ENCODE peak calls at places on chromosome 4, in five cellular contexts. P is left ventricle myocardium inferior; H is pancreas; A is CD4-positive, CD25-positive, alpha-beta regulatory T cell; C is SK-N-SH. Y is an unnamed sample.

GRCh38 chr4:31918891-31919290 is 1198.7 kb downstream of the PCDH7 start:
- DNase-seq in C (no peak), H (no peak), A (no peak), P (no peak), Y (no peak)

GRCh38 chr4:95124906-95125504 is 367.2 kb downstream of the BMPR1B start:
- DNase-seq in C (peak; percentile 36), P (no peak), A (peak; percentile 15), H (no peak), Y (no peak)

GRCh38 chr4:174190832-174191500 is 92.5 kb downstream of the FBXO8 start:
- DNase-seq in A (no peak), C (no peak), H (no peak), P (no peak), Y (no peak)

GRCh38 chr4:74426101-74426500 is 18.8 kb upstream of the AREG start:
- DNase-seq in C (no peak), P (no peak), H (no peak), A (peak; percentile 48), Y (peak; percentile 57)

GRCh38 chr4:2040391-2041233 is 18.5 kb upstream of the NAT8L start:
- DNase-seq in H (peak; percentile 41), A (no peak), C (peak; percentile 75), P (no peak), Y (no peak)

GRCh38 chr4:126851391-126851790 is 781.4 kb upstream of the INTU start:
- DNase-seq in C (no peak), P (no peak), H (no peak), A (no peak), Y (peak; percentile 9)

GRCh38 chr4:118997601-118998000 is 108.9 kb downstream of the SYNPO2 start:
- DNase-seq in H (no peak), A (no peak), C (no peak), P (no peak), Y (peak; percentile 70)

GRCh38 chr4:42083816-42084215 is 68.6 kb downstream of the BEND4 start:
- DNase-seq in P (no peak), A (no peak), H (no peak), C (no peak), Y (no peak)

GRCh38 chr4:649293-649625 is 23.9 kb downstream of the PDE6B start:
- DNase-seq in C (no peak), H (no peak), A (no peak), P (no peak), Y (no peak)

GRCh38 chr4:5734841-5735240 is 23.8 kb downstream of the EVC start:
- DNase-seq in H (no peak), A (no peak), P (peak; percentile 51), C (no peak), Y (no peak)

GRCh38 chr4:80134936-80135701 is 62.1 kb upstream of the ANTXR2 start:
- DNase-seq in C (no peak), A (no peak), P (no peak), H (no peak), Y (no peak)

GRCh38 chr4:37812713-37813112 is 13.8 kb upstream of the PGM2 start:
- DNase-seq in A (no peak), P (no peak), H (no peak), C (no peak), Y (no peak)

GRCh38 chr4:37815591-37815990 is 10.9 kb upstream of the PGM2 start:
- DNase-seq in A (no peak), H (no peak), C (no peak), P (no peak), Y (no peak)

GRCh38 chr4:37816719-37817118 is 9.8 kb upstream of the PGM2 start:
- DNase-seq in A (no peak), H (no peak), P (no peak), C (no peak), Y (no peak)

DNA sequence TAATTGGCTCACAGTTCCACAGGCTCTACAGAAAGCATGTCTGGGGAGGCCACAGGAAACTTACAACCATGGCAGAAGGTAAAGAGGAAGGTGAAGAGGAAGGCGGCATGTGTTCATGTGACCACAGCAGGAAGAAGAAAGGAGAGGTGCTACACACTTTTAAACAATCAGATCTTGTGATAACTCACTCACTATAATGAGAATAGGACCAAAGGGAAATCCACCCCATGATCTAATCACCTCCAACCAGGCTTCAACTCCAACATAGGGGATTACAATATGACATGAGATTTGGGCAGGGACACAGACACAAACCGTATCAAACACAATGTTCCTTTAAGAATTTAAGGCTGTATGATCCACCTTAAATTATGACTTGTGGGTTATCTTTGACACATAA is 10.5 kb upstream of the PGM2 start:
- DNase-seq in C (no peak), A (peak; percentile 72), P (no peak), H (no peak), Y (no peak)
- H3K4me3 ChIP-seq in C (no peak overlapping the region), A (peak overlapping the region; percentile 66), P (no peak overlapping the region), H (no peak overlapping the region), Y (no peak overlapping the region)

GRCh38 chr4:184147858-184148799 is 69.5 kb downstream of the ENPP6 start:
- DNase-seq in P (no peak), A (no peak), C (no peak), H (no peak), Y (no peak)
- H3K4me3 ChIP-seq in P (no peak overlapping the region), A (no peak overlapping the region), C (no peak overlapping the region), H (no peak overlapping the region), Y (no peak overlapping the region)

DNA sequence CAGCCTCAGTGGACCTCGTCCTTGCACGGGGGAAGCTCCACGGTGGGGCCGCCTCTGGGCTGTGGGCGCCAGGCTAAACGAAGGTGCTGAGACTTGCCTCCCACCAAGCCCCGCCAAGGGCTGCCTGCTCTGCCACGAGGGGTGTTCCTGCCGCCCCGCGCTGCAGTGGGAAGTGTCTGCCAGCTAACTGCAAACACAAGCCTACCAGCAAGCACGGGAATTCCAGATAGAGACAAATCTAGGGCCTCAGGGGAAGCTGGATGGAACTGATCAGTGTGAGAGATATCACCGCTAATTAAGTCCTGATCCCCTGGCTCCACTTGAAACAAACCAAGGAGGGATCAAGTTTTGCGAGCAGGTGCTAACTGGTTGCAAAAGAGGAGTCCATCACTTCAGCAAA is 181.6 kb upstream of the LEF1 start:
- DNase-seq in A (no peak), C (peak; percentile 73), P (no peak), H (no peak), Y (no peak)
- H3K4me3 ChIP-seq in A (no peak overlapping the region), C (no peak overlapping the region), P (no peak overlapping the region), H (no peak overlapping the region), Y (no peak overlapping the region)

GRCh38 chr4:184343400-184344177 is 125.9 kb upstream of the ENPP6 start:
- DNase-seq in P (peak; percentile 61), A (peak; percentile 76), H (peak; percentile 62), C (peak; percentile 85), Y (no peak)
- H3K4me3 ChIP-seq in P (peak overlapping the region; percentile 77), A (peak overlapping the region; percentile 90), H (peak overlapping the region; percentile 36), C (peak overlapping the region; percentile 67), Y (peak overlapping the region; percentile 90)

DNA sequence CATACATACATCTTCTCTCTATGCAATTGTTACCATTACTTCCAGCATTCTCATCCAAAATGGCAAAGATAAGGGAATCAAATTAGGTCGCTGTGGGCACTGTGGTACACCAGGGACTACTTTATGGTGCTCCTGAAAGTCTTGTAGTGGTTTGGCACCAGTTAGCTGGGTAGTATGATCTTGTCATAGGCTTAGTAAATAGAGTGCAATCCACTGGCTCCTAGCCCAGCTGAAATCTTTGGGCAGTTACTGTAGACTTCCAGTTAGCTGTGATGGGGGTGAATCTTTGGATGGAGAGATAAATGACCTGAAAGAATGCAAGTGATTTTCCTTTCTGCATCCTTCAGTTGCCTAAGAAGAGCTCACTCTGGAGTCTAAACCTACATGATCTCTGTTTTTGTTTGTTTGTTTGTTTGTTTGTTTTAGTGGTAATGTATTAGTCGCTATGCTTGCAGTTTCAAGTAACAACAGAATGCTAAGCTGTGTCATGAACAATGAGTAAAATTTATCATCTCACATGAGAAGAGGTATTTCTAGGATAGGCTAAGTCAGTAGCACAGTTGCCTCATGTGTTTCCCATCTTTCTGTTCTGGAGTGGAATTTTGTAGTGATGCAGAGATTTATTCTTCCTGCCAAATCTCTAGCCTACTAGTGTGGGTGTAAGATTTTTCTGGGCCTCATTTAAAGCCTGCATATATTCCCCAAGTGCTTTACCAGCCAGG is 24.2 kb downstream of the HERC3 start:
- DNase-seq in P (no peak), H (no peak), A (no peak), C (no peak), Y (peak; percentile 89)
- H3K4me3 ChIP-seq in P (no peak overlapping the region), H (no peak overlapping the region), A (no peak overlapping the region), C (no peak overlapping the region), Y (no peak overlapping the region)

DNA sequence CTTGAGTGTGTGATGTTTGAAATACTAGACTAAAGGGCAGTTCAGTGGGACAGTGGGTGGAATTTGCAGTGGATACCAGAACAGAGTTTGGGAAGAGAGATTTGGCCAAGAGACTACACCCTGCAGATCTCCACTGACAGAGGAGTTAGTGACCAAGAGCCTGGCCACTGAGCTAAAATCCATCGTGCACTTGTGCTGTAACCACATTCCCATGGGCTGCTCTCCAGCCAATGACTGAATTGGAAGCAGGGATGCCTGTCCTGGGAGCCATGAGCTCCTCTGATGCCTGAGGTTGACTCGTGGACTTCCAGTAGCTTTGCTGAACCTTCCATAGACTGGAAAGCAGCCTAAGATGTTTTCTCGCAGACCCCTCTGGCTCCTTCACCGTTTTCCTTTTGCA is 296.1 kb downstream of the TRIML1 start:
- DNase-seq in H (no peak), A (no peak), P (no peak), C (no peak), Y (no peak)
- H3K4me3 ChIP-seq in H (no peak overlapping the region), A (no peak overlapping the region), P (no peak overlapping the region), C (no peak overlapping the region), Y (no peak overlapping the region)

GRCh38 chr4:121380448-121381147 is at the start of gene QRFPR:
- DNase-seq in P (peak; percentile 34), H (no peak), A (no peak), C (peak; percentile 9), Y (no peak)

GRCh38 chr4:121376541-121376940 is 4.3 kb downstream of the QRFPR start:
- DNase-seq in H (no peak), C (no peak), P (no peak), A (no peak), Y (no peak)

GRCh38 chr4:121379276-121379675 is 1.5 kb downstream of the QRFPR start:
- DNase-seq in A (no peak), H (no peak), P (no peak), C (no peak), Y (no peak)

GRCh38 chr4:121377065-121377464 is 3.8 kb downstream of the QRFPR start:
- DNase-seq in P (no peak), A (no peak), H (no peak), C (no peak), Y (no peak)

GRCh38 chr4:121381148-121381462 is 287 bp upstream of the QRFPR start:
- DNase-seq in A (no peak), C (no peak), H (no peak), P (no peak), Y (no peak)
- H3K4me3 ChIP-seq in A (no peak overlapping the region), C (no peak overlapping the region), H (no peak overlapping the region), P (peak overlapping the region; percentile 75), Y (no peak overlapping the region)

DNA sequence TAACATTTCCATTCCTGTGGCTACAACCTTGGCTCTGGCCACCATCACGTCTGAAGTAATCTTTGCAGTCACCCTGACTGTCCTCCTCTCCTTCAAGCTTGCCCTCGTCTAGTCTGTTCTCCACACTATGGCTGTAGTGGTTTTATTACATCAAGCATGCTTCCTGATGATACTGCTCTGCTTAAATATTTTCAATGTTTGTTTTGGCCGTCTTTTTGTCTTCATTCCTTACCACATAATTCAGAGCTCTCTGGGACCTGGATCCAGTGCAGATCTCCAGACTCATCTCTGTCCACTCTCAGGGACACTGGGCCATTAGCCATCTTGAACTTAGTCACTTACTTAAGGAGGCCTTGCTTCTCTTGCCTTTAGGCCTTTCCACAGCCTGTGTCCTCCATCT is 27.7 kb upstream of the FREM3 start:
- DNase-seq in P (no peak), A (no peak), H (no peak), C (no peak), Y (peak; percentile 9)
- H3K4me3 ChIP-seq in P (no peak overlapping the region), A (no peak overlapping the region), H (no peak overlapping the region), C (no peak overlapping the region), Y (no peak overlapping the region)

Y was measured in AG04449.